ENCODE peak calls at places on chromosomes 16 and 17, in four cellular contexts. One of them, this sample, is unnamed.
A peak's percentile ranks its signal among the peaks of the same experiment; 100 is the strongest.

GRCh38 chr17:64139542-64139941 is 9.6 kb upstream of the ERN1 start:
- DNase-seq in amniotic epithelial cell: peak; percentile 68
- DNase-seq in astrocyte of the spinal cord: no peak
- DNase-seq in kidney tubule cell: no peak
- DNase-seq in this sample: no peak

GRCh38 chr17:82959990-82960418 is 119.4 kb upstream of the METRNL start:
- DNase-seq in amniotic epithelial cell: no peak
- DNase-seq in astrocyte of the spinal cord: no peak
- DNase-seq in kidney tubule cell: no peak
- DNase-seq in this sample: no peak

GRCh38 chr17:39979865-39980401 is 674 bp upstream of the PSMD3 start:
- DNase-seq in amniotic epithelial cell: peak; percentile 75
- DNase-seq in astrocyte of the spinal cord: no peak
- DNase-seq in kidney tubule cell: no peak
- DNase-seq in this sample: no peak

GRCh38 chr16:61233718-61234117 is 802.5 kb downstream of the CDH8 start:
- DNase-seq in amniotic epithelial cell: no peak
- DNase-seq in astrocyte of the spinal cord: no peak
- DNase-seq in kidney tubule cell: no peak
- DNase-seq in this sample: no peak

GRCh38 chr16:11138026-11138768 is 117.8 kb downstream of the SOCS1 start:
- DNase-seq in amniotic epithelial cell: no peak
- DNase-seq in astrocyte of the spinal cord: no peak
- DNase-seq in kidney tubule cell: no peak
- DNase-seq in this sample: no peak

GRCh38 chr17:75843577-75844529 is at the start of gene UNC13D:
- DNase-seq in amniotic epithelial cell: peak; percentile 26
- DNase-seq in astrocyte of the spinal cord: no peak
- DNase-seq in kidney tubule cell: no peak
- DNase-seq in this sample: peak; percentile 38

GRCh38 chr17:67569873-67570272 is 147.9 kb upstream of the NOL11 start:
- DNase-seq in amniotic epithelial cell: no peak
- DNase-seq in astrocyte of the spinal cord: no peak
- DNase-seq in kidney tubule cell: no peak
- DNase-seq in this sample: no peak

GRCh38 chr16:27650073-27650701 is 100.2 kb downstream of the KATNIP start:
- DNase-seq in amniotic epithelial cell: no peak
- DNase-seq in astrocyte of the spinal cord: no peak
- DNase-seq in kidney tubule cell: peak; percentile 55
- DNase-seq in this sample: no peak

GRCh38 chr16:48326937-48327336 is 58.3 kb downstream of the SIAH1 start:
- DNase-seq in amniotic epithelial cell: no peak
- DNase-seq in astrocyte of the spinal cord: no peak
- DNase-seq in kidney tubule cell: no peak
- DNase-seq in this sample: no peak

GRCh38 chr16:85366031-85366763 is 246.9 kb upstream of the GSE1 start:
- DNase-seq in amniotic epithelial cell: no peak
- DNase-seq in astrocyte of the spinal cord: no peak
- DNase-seq in kidney tubule cell: no peak
- DNase-seq in this sample: no peak

GRCh38 chr17:76696763-76697701 is 13.7 kb downstream of the MXRA7 start:
- DNase-seq in amniotic epithelial cell: peak; percentile 75
- DNase-seq in astrocyte of the spinal cord: peak; percentile 61
- DNase-seq in kidney tubule cell: no peak
- DNase-seq in this sample: no peak

GRCh38 chr17:9021158-9021984 is at the start of gene NTN1:
- DNase-seq in amniotic epithelial cell: peak; percentile 16
- DNase-seq in astrocyte of the spinal cord: no peak
- DNase-seq in kidney tubule cell: peak; percentile 47
- DNase-seq in this sample: peak; percentile 49

GRCh38 chr17:3845361-3845753 is 689 bp downstream of the NCBP3 start:
- DNase-seq in amniotic epithelial cell: no peak
- DNase-seq in astrocyte of the spinal cord: peak; percentile 13
- DNase-seq in kidney tubule cell: peak; percentile 46
- DNase-seq in this sample: peak; percentile 32

GRCh38 chr17:43732961-43733360 is 25.6 kb downstream of the SOST start:
- DNase-seq in amniotic epithelial cell: peak; percentile 94
- DNase-seq in astrocyte of the spinal cord: peak; percentile 52
- DNase-seq in kidney tubule cell: peak; percentile 96
- DNase-seq in this sample: peak; percentile 61

GRCh38 chr17:62105361-62105760 is 40.3 kb upstream of the MED13 start:
- DNase-seq in amniotic epithelial cell: no peak
- DNase-seq in astrocyte of the spinal cord: no peak
- DNase-seq in kidney tubule cell: no peak
- DNase-seq in this sample: no peak

GRCh38 chr17:2297023-2297422 is 6.6 kb downstream of the SMG6 start:
- DNase-seq in amniotic epithelial cell: peak; percentile 21
- DNase-seq in astrocyte of the spinal cord: no peak
- DNase-seq in kidney tubule cell: no peak
- DNase-seq in this sample: no peak

GRCh38 chr17:40326014-40326831 is 17.2 kb downstream of the RARA start:
- DNase-seq in amniotic epithelial cell: no peak
- DNase-seq in astrocyte of the spinal cord: no peak
- DNase-seq in kidney tubule cell: no peak
- DNase-seq in this sample: no peak

GRCh38 chr17:11618861-11619566 is 20.7 kb downstream of the DNAH9 start:
- DNase-seq in amniotic epithelial cell: no peak
- DNase-seq in astrocyte of the spinal cord: no peak
- DNase-seq in kidney tubule cell: peak; percentile 90
- DNase-seq in this sample: peak; percentile 55

GRCh38 chr16:72787519-72788268 is 260.2 kb downstream of the ZFHX3 start:
- DNase-seq in amniotic epithelial cell: peak; percentile 93
- DNase-seq in astrocyte of the spinal cord: peak; percentile 84
- DNase-seq in kidney tubule cell: peak; percentile 79
- DNase-seq in this sample: no peak

GRCh38 chr17:1605681-1606351 is 22.8 kb downstream of the SLC43A2 start:
- DNase-seq in amniotic epithelial cell: no peak
- DNase-seq in astrocyte of the spinal cord: no peak
- DNase-seq in kidney tubule cell: peak; percentile 42
- DNase-seq in this sample: no peak

GRCh38 chr17:42531455-42532354 is 4.3 kb upstream of the NAGLU start:
- DNase-seq in amniotic epithelial cell: peak; percentile 63
- DNase-seq in astrocyte of the spinal cord: no peak
- DNase-seq in kidney tubule cell: peak; percentile 64
- DNase-seq in this sample: peak; percentile 69

GRCh38 chr16:47664653-47665325 is 203.7 kb downstream of the PHKB start:
- DNase-seq in amniotic epithelial cell: no peak
- DNase-seq in astrocyte of the spinal cord: peak; percentile 14
- DNase-seq in kidney tubule cell: no peak
- DNase-seq in this sample: peak; percentile 12

GRCh38 chr16:55949518-55949917 is 74.3 kb upstream of the CES5A start:
- DNase-seq in amniotic epithelial cell: no peak
- DNase-seq in astrocyte of the spinal cord: no peak
- DNase-seq in kidney tubule cell: peak; percentile 87
- DNase-seq in this sample: peak; percentile 41

GRCh38 chr17:48453447-48453846 is 23.4 kb upstream of the SKAP1 start:
- DNase-seq in amniotic epithelial cell: no peak
- DNase-seq in astrocyte of the spinal cord: no peak
- DNase-seq in kidney tubule cell: no peak
- DNase-seq in this sample: no peak

GRCh38 chr17:41919840-41920579 is 1.3 kb upstream of the ACLY start:
- DNase-seq in amniotic epithelial cell: peak; percentile 19
- DNase-seq in astrocyte of the spinal cord: no peak
- DNase-seq in kidney tubule cell: peak; percentile 31
- DNase-seq in this sample: peak; percentile 39

GRCh38 chr17:15091825-15092224 is 173.3 kb downstream of the PMP22 start:
- DNase-seq in amniotic epithelial cell: no peak
- DNase-seq in astrocyte of the spinal cord: no peak
- DNase-seq in kidney tubule cell: peak; percentile 13
- DNase-seq in this sample: no peak

GRCh38 chr17:55268649-55269480 is 4.1 kb downstream of the HLF start:
- DNase-seq in amniotic epithelial cell: no peak
- DNase-seq in astrocyte of the spinal cord: no peak
- DNase-seq in kidney tubule cell: no peak
- DNase-seq in this sample: no peak

GRCh38 chr17:37816951-37817350 is 72.1 kb upstream of the HNF1B start:
- DNase-seq in amniotic epithelial cell: no peak
- DNase-seq in astrocyte of the spinal cord: no peak
- DNase-seq in kidney tubule cell: no peak
- DNase-seq in this sample: no peak

GRCh38 chr16:19644877-19645276 is 73.2 kb downstream of the KNOP1 start:
- DNase-seq in amniotic epithelial cell: peak; percentile 64
- DNase-seq in astrocyte of the spinal cord: peak; percentile 48
- DNase-seq in kidney tubule cell: no peak
- DNase-seq in this sample: no peak

GRCh38 chr16:29841631-29842030 is 21.4 kb downstream of the MVP start:
- DNase-seq in amniotic epithelial cell: no peak
- DNase-seq in astrocyte of the spinal cord: no peak
- DNase-seq in kidney tubule cell: no peak
- DNase-seq in this sample: no peak

GRCh38 chr17:68803122-68803615 is 152.0 kb downstream of the ABCA8 start:
- DNase-seq in amniotic epithelial cell: no peak
- DNase-seq in astrocyte of the spinal cord: no peak
- DNase-seq in kidney tubule cell: no peak
- DNase-seq in this sample: no peak

GRCh38 chr17:40463122-40463550 is 19.9 kb downstream of the IGFBP4 start:
- DNase-seq in amniotic epithelial cell: no peak
- DNase-seq in astrocyte of the spinal cord: no peak
- DNase-seq in kidney tubule cell: no peak
- DNase-seq in this sample: no peak

GRCh38 chr17:28644782-28645575 is at the start of gene BLTP2:
- DNase-seq in amniotic epithelial cell: peak; percentile 90
- DNase-seq in astrocyte of the spinal cord: peak; percentile 95
- DNase-seq in kidney tubule cell: peak; percentile 96
- DNase-seq in this sample: peak; percentile 92

GRCh38 chr17:10622610-10623485 is 34.3 kb downstream of the MYH3 start:
- DNase-seq in amniotic epithelial cell: no peak
- DNase-seq in astrocyte of the spinal cord: no peak
- DNase-seq in kidney tubule cell: no peak
- DNase-seq in this sample: no peak

GRCh38 chr17:17510456-17511292 is 14.5 kb upstream of the RASD1 start:
- DNase-seq in amniotic epithelial cell: no peak
- DNase-seq in astrocyte of the spinal cord: no peak
- DNase-seq in kidney tubule cell: no peak
- DNase-seq in this sample: no peak

GRCh38 chr17:6361733-6362132 is 73.2 kb downstream of the AIPL1 start:
- DNase-seq in amniotic epithelial cell: no peak
- DNase-seq in astrocyte of the spinal cord: no peak
- DNase-seq in kidney tubule cell: no peak
- DNase-seq in this sample: no peak

GRCh38 chr17:71251936-71252335 is 868.9 kb upstream of the SOX9 start:
- DNase-seq in amniotic epithelial cell: no peak
- DNase-seq in astrocyte of the spinal cord: peak; percentile 36
- DNase-seq in kidney tubule cell: no peak
- DNase-seq in this sample: no peak

GRCh38 chr17:6286239-6286638 is 148.7 kb downstream of the AIPL1 start:
- DNase-seq in amniotic epithelial cell: no peak
- DNase-seq in astrocyte of the spinal cord: no peak
- DNase-seq in kidney tubule cell: no peak
- DNase-seq in this sample: no peak

GRCh38 chr17:66459811-66460270 is 157.4 kb downstream of the PRKCA start:
- DNase-seq in amniotic epithelial cell: peak; percentile 99
- DNase-seq in astrocyte of the spinal cord: peak; percentile 98
- DNase-seq in kidney tubule cell: peak; percentile 91
- DNase-seq in this sample: peak; percentile 76

This sample was measured in Caki2.